ENCODE peak calls at places on chromosomes 6 and 20, in six cellular contexts. One of them, this sample, is unnamed.

GRCh38 chr20:14764511-14765369 is 427.3 kb upstream of the FLRT3 start:
- DNase-seq in GM10248: no peak
- DNase-seq in SHP77 treated with DMSO at 0.1 percent for 48 hours: no peak
- DNase-seq in A549: no peak
- DNase-seq in neural crest cell: no peak
- DNase-seq in substantia nigra: no peak
- DNase-seq in this sample: no peak

GRCh38 chr6:34888874-34889555 is at the start of gene ANKS1A:
- DNase-seq in GM10248: peak; percentile 90
- DNase-seq in SHP77 treated with DMSO at 0.1 percent for 48 hours: peak; percentile 53
- DNase-seq in A549: peak; percentile 64
- DNase-seq in neural crest cell: peak; percentile 63
- DNase-seq in substantia nigra: peak; percentile 87
- DNase-seq in this sample: peak; percentile 74

GRCh38 chr6:70758883-70759282 is 91.2 kb downstream of the SMAP1 start:
- DNase-seq in GM10248: no peak
- DNase-seq in SHP77 treated with DMSO at 0.1 percent for 48 hours: no peak
- DNase-seq in A549: no peak
- DNase-seq in neural crest cell: no peak
- DNase-seq in substantia nigra: no peak
- DNase-seq in this sample: no peak

GRCh38 chr20:15992564-15992963 is 580.7 kb downstream of the KIF16B start:
- DNase-seq in GM10248: no peak
- DNase-seq in SHP77 treated with DMSO at 0.1 percent for 48 hours: no peak
- DNase-seq in A549: no peak
- DNase-seq in neural crest cell: no peak
- DNase-seq in substantia nigra: no peak
- DNase-seq in this sample: no peak

GRCh38 chr20:1871807-1872455 is 23.3 kb upstream of the SIRPA start:
- DNase-seq in GM10248: peak; percentile 49
- DNase-seq in SHP77 treated with DMSO at 0.1 percent for 48 hours: no peak
- DNase-seq in A549: no peak
- DNase-seq in neural crest cell: no peak
- DNase-seq in substantia nigra: no peak
- DNase-seq in this sample: no peak

GRCh38 chr20:20214757-20215275 is 153.1 kb upstream of the INSM1 start:
- DNase-seq in GM10248: no peak
- DNase-seq in SHP77 treated with DMSO at 0.1 percent for 48 hours: peak; percentile 88
- DNase-seq in A549: no peak
- DNase-seq in neural crest cell: no peak
- DNase-seq in substantia nigra: no peak
- DNase-seq in this sample: no peak

GRCh38 chr20:20201639-20202038 is 149.3 kb downstream of the CFAP61 start:
- DNase-seq in GM10248: no peak
- DNase-seq in SHP77 treated with DMSO at 0.1 percent for 48 hours: no peak
- DNase-seq in A549: no peak
- DNase-seq in neural crest cell: no peak
- DNase-seq in substantia nigra: no peak
- DNase-seq in this sample: no peak

GRCh38 chr20:62674370-62674769 is 32.1 kb downstream of the SLCO4A1 start:
- DNase-seq in GM10248: no peak
- DNase-seq in SHP77 treated with DMSO at 0.1 percent for 48 hours: no peak
- DNase-seq in A549: no peak
- DNase-seq in neural crest cell: no peak
- DNase-seq in substantia nigra: no peak
- DNase-seq in this sample: no peak

GRCh38 chr20:4601630-4602296 is 119.9 kb upstream of the PRND start:
- DNase-seq in GM10248: no peak
- DNase-seq in SHP77 treated with DMSO at 0.1 percent for 48 hours: peak; percentile 43
- DNase-seq in A549: no peak
- DNase-seq in neural crest cell: no peak
- DNase-seq in substantia nigra: peak; percentile 78
- DNase-seq in this sample: no peak

GRCh38 chr6:105364243-105364642 is 38.6 kb downstream of the PREP start:
- DNase-seq in GM10248: no peak
- DNase-seq in SHP77 treated with DMSO at 0.1 percent for 48 hours: no peak
- DNase-seq in A549: no peak
- DNase-seq in neural crest cell: no peak
- DNase-seq in substantia nigra: no peak
- DNase-seq in this sample: no peak

GRCh38 chr20:22796465-22797077 is 212.2 kb upstream of the FOXA2 start:
- DNase-seq in GM10248: no peak
- DNase-seq in SHP77 treated with DMSO at 0.1 percent for 48 hours: no peak
- DNase-seq in A549: peak; percentile 41
- DNase-seq in neural crest cell: no peak
- DNase-seq in substantia nigra: no peak
- DNase-seq in this sample: no peak

GRCh38 chr6:119628691-119629621 is 279.4 kb upstream of the MAN1A1 start:
- DNase-seq in GM10248: no peak
- DNase-seq in SHP77 treated with DMSO at 0.1 percent for 48 hours: no peak
- DNase-seq in A549: no peak
- DNase-seq in neural crest cell: no peak
- DNase-seq in substantia nigra: no peak
- DNase-seq in this sample: no peak

GRCh38 chr6:137873273-137873762 is 6.3 kb downstream of the TNFAIP3 start:
- DNase-seq in GM10248: peak; percentile 54
- DNase-seq in SHP77 treated with DMSO at 0.1 percent for 48 hours: no peak
- DNase-seq in A549: peak; percentile 82
- DNase-seq in neural crest cell: no peak
- DNase-seq in substantia nigra: no peak
- DNase-seq in this sample: no peak

GRCh38 chr6:112298816-112299281 is 44.5 kb upstream of the LAMA4 start:
- DNase-seq in GM10248: no peak
- DNase-seq in SHP77 treated with DMSO at 0.1 percent for 48 hours: no peak
- DNase-seq in A549: peak; percentile 43
- DNase-seq in neural crest cell: no peak
- DNase-seq in substantia nigra: no peak
- DNase-seq in this sample: no peak

GRCh38 chr6:93423542-93423941 is 4.2 kb upstream of the EPHA7 start:
- DNase-seq in GM10248: no peak
- DNase-seq in SHP77 treated with DMSO at 0.1 percent for 48 hours: peak; percentile 37
- DNase-seq in A549: peak; percentile 62
- DNase-seq in neural crest cell: peak; percentile 69
- DNase-seq in substantia nigra: peak; percentile 5
- DNase-seq in this sample: peak; percentile 50

GRCh38 chr6:154298297-154298696 is 58.3 kb downstream of the IPCEF1 start:
- DNase-seq in GM10248: no peak
- DNase-seq in SHP77 treated with DMSO at 0.1 percent for 48 hours: no peak
- DNase-seq in A549: no peak
- DNase-seq in neural crest cell: no peak
- DNase-seq in substantia nigra: no peak
- DNase-seq in this sample: no peak

GRCh38 chr20:62828051-62828450 is 11.2 kb downstream of the COL9A3 start:
- DNase-seq in GM10248: no peak
- DNase-seq in SHP77 treated with DMSO at 0.1 percent for 48 hours: no peak
- DNase-seq in A549: no peak
- DNase-seq in neural crest cell: no peak
- DNase-seq in substantia nigra: no peak
- DNase-seq in this sample: no peak

GRCh38 chr6:26311012-26311384 is 54.0 kb upstream of the BTN3A2 start:
- DNase-seq in GM10248: no peak
- DNase-seq in SHP77 treated with DMSO at 0.1 percent for 48 hours: no peak
- DNase-seq in A549: peak; percentile 69
- DNase-seq in neural crest cell: no peak
- DNase-seq in substantia nigra: no peak
- DNase-seq in this sample: no peak

GRCh38 chr6:169824021-169824420 is 72.6 kb downstream of the ERMARD start:
- DNase-seq in GM10248: no peak
- DNase-seq in SHP77 treated with DMSO at 0.1 percent for 48 hours: no peak
- DNase-seq in A549: no peak
- DNase-seq in neural crest cell: no peak
- DNase-seq in substantia nigra: no peak
- DNase-seq in this sample: no peak

GRCh38 chr6:35370799-35371493 is 28.6 kb downstream of the PPARD start:
- DNase-seq in GM10248: peak; percentile 50
- DNase-seq in SHP77 treated with DMSO at 0.1 percent for 48 hours: no peak
- DNase-seq in A549: no peak
- DNase-seq in neural crest cell: no peak
- DNase-seq in substantia nigra: peak; percentile 17
- DNase-seq in this sample: no peak

GRCh38 chr20:46058656-46059281 is 29.8 kb downstream of the SLC12A5 start:
- DNase-seq in GM10248: no peak
- DNase-seq in SHP77 treated with DMSO at 0.1 percent for 48 hours: no peak
- DNase-seq in A549: no peak
- DNase-seq in neural crest cell: peak; percentile 32
- DNase-seq in substantia nigra: no peak
- DNase-seq in this sample: peak; percentile 29

GRCh38 chr6:111472933-111473435 is 10.0 kb downstream of the REV3L start:
- DNase-seq in GM10248: no peak
- DNase-seq in SHP77 treated with DMSO at 0.1 percent for 48 hours: no peak
- DNase-seq in A549: no peak
- DNase-seq in neural crest cell: no peak
- DNase-seq in substantia nigra: no peak
- DNase-seq in this sample: no peak

GRCh38 chr6:81130071-81130470 is 622.4 kb downstream of the TENT5A start:
- DNase-seq in GM10248: no peak
- DNase-seq in SHP77 treated with DMSO at 0.1 percent for 48 hours: no peak
- DNase-seq in A549: no peak
- DNase-seq in neural crest cell: no peak
- DNase-seq in substantia nigra: no peak
- DNase-seq in this sample: no peak

GRCh38 chr6:67285770-67286495 is 1349.1 kb upstream of the ADGRB3 start:
- DNase-seq in GM10248: no peak
- DNase-seq in SHP77 treated with DMSO at 0.1 percent for 48 hours: no peak
- DNase-seq in A549: no peak
- DNase-seq in neural crest cell: no peak
- DNase-seq in substantia nigra: no peak
- DNase-seq in this sample: no peak

GRCh38 chr6:52887912-52888535 is 21.5 kb downstream of the GSTA3 start:
- DNase-seq in GM10248: no peak
- DNase-seq in SHP77 treated with DMSO at 0.1 percent for 48 hours: no peak
- DNase-seq in A549: no peak
- DNase-seq in neural crest cell: no peak
- DNase-seq in substantia nigra: no peak
- DNase-seq in this sample: no peak

GRCh38 chr20:6069669-6070068 is 15.8 kb upstream of the LRRN4 start:
- DNase-seq in GM10248: no peak
- DNase-seq in SHP77 treated with DMSO at 0.1 percent for 48 hours: no peak
- DNase-seq in A549: no peak
- DNase-seq in neural crest cell: no peak
- DNase-seq in substantia nigra: no peak
- DNase-seq in this sample: no peak

GRCh38 chr6:131831392-131831791 is 23.6 kb downstream of the ENPP1 start:
- DNase-seq in GM10248: no peak
- DNase-seq in SHP77 treated with DMSO at 0.1 percent for 48 hours: no peak
- DNase-seq in A549: no peak
- DNase-seq in neural crest cell: no peak
- DNase-seq in substantia nigra: no peak
- DNase-seq in this sample: no peak

GRCh38 chr20:57672164-57672563 is 37.7 kb downstream of the PMEPA1 start:
- DNase-seq in GM10248: no peak
- DNase-seq in SHP77 treated with DMSO at 0.1 percent for 48 hours: peak; percentile 90
- DNase-seq in A549: no peak
- DNase-seq in neural crest cell: peak; percentile 25
- DNase-seq in substantia nigra: peak; percentile 18
- DNase-seq in this sample: no peak

GRCh38 chr20:38402089-38402488 is 33.0 kb downstream of the SNHG17 start:
- DNase-seq in GM10248: no peak
- DNase-seq in SHP77 treated with DMSO at 0.1 percent for 48 hours: no peak
- DNase-seq in A549: no peak
- DNase-seq in neural crest cell: no peak
- DNase-seq in substantia nigra: no peak
- DNase-seq in this sample: no peak

This sample was measured in neuronal stem cell.